ENCODE peak calls at places on chromosomes 11 and 22, in six cellular contexts. One of them, this sample, is unnamed.
A peak's percentile ranks its signal among the peaks of the same experiment; 100 is the strongest.

GRCh38 chr11:67113231-67113721 is 5.8 kb upstream of the KDM2A start:
- DNase-seq in prostate gland: no peak
- DNase-seq in gastrocnemius medialis: no peak
- DNase-seq in IMR-90: no peak
- DNase-seq in tibial nerve: no peak
- DNase-seq in spleen: no peak
- DNase-seq in this sample: no peak

GRCh38 chr22:36411589-36412258 is 24.0 kb upstream of the MYH9 start:
- DNase-seq in prostate gland: no peak
- DNase-seq in gastrocnemius medialis: no peak
- DNase-seq in IMR-90: no peak
- DNase-seq in tibial nerve: no peak
- DNase-seq in spleen: no peak
- DNase-seq in this sample: no peak

GRCh38 chr22:20107951-20108756 is 7.8 kb upstream of the RANBP1 start:
- DNase-seq in prostate gland: no peak
- DNase-seq in gastrocnemius medialis: no peak
- DNase-seq in IMR-90: no peak
- DNase-seq in tibial nerve: no peak
- DNase-seq in spleen: peak; percentile 73
- DNase-seq in this sample: no peak

GRCh38 chr11:120807414-120808150 is 216.3 kb upstream of the TBCEL start:
- DNase-seq in prostate gland: no peak
- DNase-seq in gastrocnemius medialis: no peak
- DNase-seq in IMR-90: peak; percentile 95
- DNase-seq in tibial nerve: no peak
- DNase-seq in spleen: no peak
- DNase-seq in this sample: no peak

GRCh38 chr22:17836977-17837742 is 62.9 kb upstream of the BID start:
- DNase-seq in prostate gland: peak; percentile 76
- DNase-seq in gastrocnemius medialis: no peak
- DNase-seq in IMR-90: no peak
- DNase-seq in tibial nerve: no peak
- DNase-seq in spleen: no peak
- DNase-seq in this sample: no peak

GRCh38 chr22:17281026-17281809 is 62.0 kb upstream of the ADA2 start:
- DNase-seq in prostate gland: no peak
- DNase-seq in gastrocnemius medialis: no peak
- DNase-seq in IMR-90: no peak
- DNase-seq in tibial nerve: no peak
- DNase-seq in spleen: peak; percentile 54
- DNase-seq in this sample: no peak

GRCh38 chr11:71336176-71336995 is 84.0 kb upstream of the SHANK2 start:
- DNase-seq in prostate gland: no peak
- DNase-seq in gastrocnemius medialis: no peak
- DNase-seq in IMR-90: no peak
- DNase-seq in tibial nerve: no peak
- DNase-seq in spleen: peak; percentile 46
- DNase-seq in this sample: no peak

GRCh38 chr11:107916671-107917241 is 11.5 kb upstream of the RAB39A start:
- DNase-seq in prostate gland: no peak
- DNase-seq in gastrocnemius medialis: no peak
- DNase-seq in IMR-90: no peak
- DNase-seq in tibial nerve: no peak
- DNase-seq in spleen: no peak
- DNase-seq in this sample: no peak

GRCh38 chr22:43826142-43827093 is 14.3 kb upstream of the EFCAB6 start:
- DNase-seq in prostate gland: no peak
- DNase-seq in gastrocnemius medialis: no peak
- DNase-seq in IMR-90: peak; percentile 81
- DNase-seq in tibial nerve: no peak
- DNase-seq in spleen: no peak
- DNase-seq in this sample: peak; percentile 50

GRCh38 chr22:47107431-47107830 is 345.0 kb downstream of the TBC1D22A start:
- DNase-seq in prostate gland: no peak
- DNase-seq in gastrocnemius medialis: no peak
- DNase-seq in IMR-90: peak; percentile 88
- DNase-seq in tibial nerve: no peak
- DNase-seq in spleen: no peak
- DNase-seq in this sample: no peak

GRCh38 chr11:46367244-46367915 is 14.1 kb upstream of the MDK start:
- DNase-seq in prostate gland: peak; percentile 50
- DNase-seq in gastrocnemius medialis: no peak
- DNase-seq in IMR-90: peak; percentile 59
- DNase-seq in tibial nerve: peak; percentile 67
- DNase-seq in spleen: peak; percentile 94
- DNase-seq in this sample: peak; percentile 77

GRCh38 chr11:106121570-106122320 is 44.3 kb downstream of the AASDHPPT start:
- DNase-seq in prostate gland: no peak
- DNase-seq in gastrocnemius medialis: no peak
- DNase-seq in IMR-90: no peak
- DNase-seq in tibial nerve: no peak
- DNase-seq in spleen: no peak
- DNase-seq in this sample: no peak

GRCh38 chr11:45182902-45183301 is 36.5 kb downstream of the PRDM11 start:
- DNase-seq in prostate gland: no peak
- DNase-seq in gastrocnemius medialis: no peak
- DNase-seq in IMR-90: peak; percentile 19
- DNase-seq in tibial nerve: no peak
- DNase-seq in spleen: no peak
- DNase-seq in this sample: peak; percentile 38

GRCh38 chr11:115134886-115135285 is 369.3 kb downstream of the CADM1 start:
- DNase-seq in prostate gland: no peak
- DNase-seq in gastrocnemius medialis: no peak
- DNase-seq in IMR-90: no peak
- DNase-seq in tibial nerve: no peak
- DNase-seq in spleen: no peak
- DNase-seq in this sample: no peak

GRCh38 chr11:67022961-67023956 is at the start of gene SYT12:
- DNase-seq in prostate gland: no peak
- DNase-seq in gastrocnemius medialis: no peak
- DNase-seq in IMR-90: no peak
- DNase-seq in tibial nerve: no peak
- DNase-seq in spleen: no peak
- DNase-seq in this sample: no peak

GRCh38 chr11:20221546-20221945 is 61.3 kb upstream of the DBX1 start:
- DNase-seq in prostate gland: no peak
- DNase-seq in gastrocnemius medialis: no peak
- DNase-seq in IMR-90: no peak
- DNase-seq in tibial nerve: no peak
- DNase-seq in spleen: no peak
- DNase-seq in this sample: no peak

GRCh38 chr11:9459573-9460321 is 1.1 kb upstream of the ZNF143 start:
- DNase-seq in prostate gland: peak; percentile 12
- DNase-seq in gastrocnemius medialis: no peak
- DNase-seq in IMR-90: peak; percentile 64
- DNase-seq in tibial nerve: peak; percentile 35
- DNase-seq in spleen: peak; percentile 75
- DNase-seq in this sample: peak; percentile 59

GRCh38 chr22:19605508-19606331 is 81.5 kb upstream of the CLDN5 start:
- DNase-seq in prostate gland: peak; percentile 88
- DNase-seq in gastrocnemius medialis: peak; percentile 78
- DNase-seq in IMR-90: no peak
- DNase-seq in tibial nerve: no peak
- DNase-seq in spleen: no peak
- DNase-seq in this sample: no peak

GRCh38 chr22:37184816-37185541 is 3.1 kb downstream of the C1QTNF6 start:
- DNase-seq in prostate gland: no peak
- DNase-seq in gastrocnemius medialis: no peak
- DNase-seq in IMR-90: no peak
- DNase-seq in tibial nerve: no peak
- DNase-seq in spleen: peak; percentile 66
- DNase-seq in this sample: no peak

GRCh38 chr11:74288911-74289310 is 22.5 kb downstream of the P4HA3 start:
- DNase-seq in prostate gland: no peak
- DNase-seq in gastrocnemius medialis: no peak
- DNase-seq in IMR-90: no peak
- DNase-seq in tibial nerve: no peak
- DNase-seq in spleen: no peak
- DNase-seq in this sample: no peak

GRCh38 chr11:17473071-17473744 is 3.4 kb downstream of the ABCC8 start:
- DNase-seq in prostate gland: no peak
- DNase-seq in gastrocnemius medialis: no peak
- DNase-seq in IMR-90: peak; percentile 7
- DNase-seq in tibial nerve: no peak
- DNase-seq in spleen: no peak
- DNase-seq in this sample: no peak

GRCh38 chr22:33886696-33887095 is 33.6 kb downstream of the LARGE1 start:
- DNase-seq in prostate gland: peak; percentile 56
- DNase-seq in gastrocnemius medialis: no peak
- DNase-seq in IMR-90: no peak
- DNase-seq in tibial nerve: no peak
- DNase-seq in spleen: peak; percentile 1
- DNase-seq in this sample: no peak

GRCh38 chr11:69635210-69635609 is 5.7 kb upstream of the CCND1 start:
- DNase-seq in prostate gland: no peak
- DNase-seq in gastrocnemius medialis: no peak
- DNase-seq in IMR-90: no peak
- DNase-seq in tibial nerve: no peak
- DNase-seq in spleen: no peak
- DNase-seq in this sample: no peak

GRCh38 chr11:78351193-78351592 is 66.4 kb downstream of the GAB2 start:
- DNase-seq in prostate gland: no peak
- DNase-seq in gastrocnemius medialis: no peak
- DNase-seq in IMR-90: no peak
- DNase-seq in tibial nerve: no peak
- DNase-seq in spleen: no peak
- DNase-seq in this sample: no peak

GRCh38 chr11:74453373-74453975 is 13.9 kb downstream of the KCNE3 start:
- DNase-seq in prostate gland: peak; percentile 58
- DNase-seq in gastrocnemius medialis: no peak
- DNase-seq in IMR-90: peak; percentile 63
- DNase-seq in tibial nerve: peak; percentile 64
- DNase-seq in spleen: peak; percentile 88
- DNase-seq in this sample: peak; percentile 80

GRCh38 chr22:28885939-28886338 is 2.6 kb downstream of the ZNRF3 start:
- DNase-seq in prostate gland: peak; percentile 65
- DNase-seq in gastrocnemius medialis: no peak
- DNase-seq in IMR-90: no peak
- DNase-seq in tibial nerve: no peak
- DNase-seq in spleen: peak; percentile 4
- DNase-seq in this sample: peak; percentile 32

GRCh38 chr22:35407352-35407751 is 7.4 kb downstream of the MCM5 start:
- DNase-seq in prostate gland: no peak
- DNase-seq in gastrocnemius medialis: no peak
- DNase-seq in IMR-90: no peak
- DNase-seq in tibial nerve: no peak
- DNase-seq in spleen: no peak
- DNase-seq in this sample: no peak

GRCh38 chr11:134380785-134381184 is 31.3 kb downstream of the B3GAT1 start:
- DNase-seq in prostate gland: no peak
- DNase-seq in gastrocnemius medialis: no peak
- DNase-seq in IMR-90: no peak
- DNase-seq in tibial nerve: no peak
- DNase-seq in spleen: no peak
- DNase-seq in this sample: no peak
- H3K36me3 ChIP-seq in prostate gland: no peaks in the 10 kb centered on the region
- H3K36me3 ChIP-seq in gastrocnemius medialis: no peaks in the 10 kb centered on the region
- H3K36me3 ChIP-seq in IMR-90: no peaks in the 10 kb centered on the region
- H3K36me3 ChIP-seq in tibial nerve: no peaks in the 10 kb centered on the region
- H3K36me3 ChIP-seq in spleen: no peaks in the 10 kb centered on the region
- H3K36me3 ChIP-seq in this sample: no peaks in the 10 kb centered on the region

DNA sequence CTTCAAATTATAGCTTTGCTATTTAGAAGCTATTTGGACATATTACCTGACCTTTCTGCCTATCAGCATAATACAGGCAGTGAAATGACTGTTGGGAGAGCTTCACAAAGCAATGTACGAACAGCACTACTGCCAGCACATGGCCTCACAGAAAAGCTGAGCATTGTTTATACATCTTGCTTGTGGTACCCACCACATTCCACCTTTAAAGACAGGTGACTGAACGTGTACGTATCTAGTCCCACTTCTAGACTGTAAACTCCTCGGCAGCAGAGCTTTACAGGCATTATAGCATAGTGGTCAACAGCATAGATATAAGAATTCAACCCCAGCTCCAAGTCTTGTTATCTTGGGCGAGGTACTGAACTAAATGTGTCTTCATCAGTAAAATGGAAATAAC is 1.6 kb downstream of the JOSD1 start:
- DNase-seq in prostate gland: no peak
- DNase-seq in gastrocnemius medialis: no peak
- DNase-seq in IMR-90: no peak
- DNase-seq in tibial nerve: no peak
- DNase-seq in spleen: no peak
- DNase-seq in this sample: no peak
- TF ChIP-seq POLR2A in prostate gland: no peak
- TF ChIP-seq POLR2A in gastrocnemius medialis: no peak
- TF ChIP-seq POLR2A in IMR-90: no peak
- TF ChIP-seq POLR2A in tibial nerve: no peak
- TF ChIP-seq POLR2A in spleen: no peak
- TF ChIP-seq POLR2A in this sample: no peak

GRCh38 chr22:26527574-26528465 is 15.5 kb upstream of the TFIP11 start:
- DNase-seq in prostate gland: no peak
- DNase-seq in gastrocnemius medialis: peak; percentile 86
- DNase-seq in IMR-90: no peak
- DNase-seq in tibial nerve: no peak
- DNase-seq in spleen: no peak
- DNase-seq in this sample: no peak

GRCh38 chr22:26526165-26526564 is 13.9 kb upstream of the TFIP11 start:
- DNase-seq in prostate gland: no peak
- DNase-seq in gastrocnemius medialis: no peak
- DNase-seq in IMR-90: no peak
- DNase-seq in tibial nerve: no peak
- DNase-seq in spleen: no peak
- DNase-seq in this sample: no peak

GRCh38 chr22:26524870-26525269 is 12.6 kb upstream of the TFIP11 start:
- DNase-seq in prostate gland: no peak
- DNase-seq in gastrocnemius medialis: no peak
- DNase-seq in IMR-90: no peak
- DNase-seq in tibial nerve: no peak
- DNase-seq in spleen: no peak
- DNase-seq in this sample: no peak

GRCh38 chr22:26527167-26527566 is 14.9 kb upstream of the TFIP11 start:
- DNase-seq in prostate gland: no peak
- DNase-seq in gastrocnemius medialis: no peak
- DNase-seq in IMR-90: no peak
- DNase-seq in tibial nerve: no peak
- DNase-seq in spleen: no peak
- DNase-seq in this sample: no peak

DNA sequence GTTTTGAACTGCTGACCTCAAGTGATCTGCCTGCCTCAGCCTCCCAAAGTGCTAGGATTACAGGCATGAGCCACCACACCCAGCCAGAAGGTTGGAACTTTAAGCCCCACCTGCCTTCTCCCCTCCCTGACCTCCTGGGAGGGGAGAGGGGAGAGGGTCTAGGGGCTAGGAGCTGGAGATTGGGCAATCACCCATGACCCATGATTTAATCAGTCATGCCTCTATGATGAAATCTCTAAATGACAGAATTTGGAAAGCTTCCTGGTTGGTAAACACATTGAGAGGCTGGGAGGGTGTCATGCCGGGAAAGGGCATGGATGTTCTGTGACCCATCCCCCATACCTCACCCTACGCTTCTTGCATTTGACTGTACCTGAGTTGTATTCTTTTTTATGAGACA is 17.1 kb upstream of the TFIP11 start:
- DNase-seq in prostate gland: no peak
- DNase-seq in gastrocnemius medialis: peak; percentile 65
- DNase-seq in IMR-90: no peak
- DNase-seq in tibial nerve: no peak
- DNase-seq in spleen: no peak
- DNase-seq in this sample: no peak
- H3K36me3 ChIP-seq in prostate gland: no peaks in the 10 kb centered on the region
- H3K36me3 ChIP-seq in gastrocnemius medialis: no peaks in the 10 kb centered on the region
- H3K36me3 ChIP-seq in IMR-90: peaks cover 19% of the 10 kb centered on the region
- H3K36me3 ChIP-seq in tibial nerve: no peaks in the 10 kb centered on the region
- H3K36me3 ChIP-seq in spleen: peaks cover 93% of the 10 kb centered on the region
- H3K36me3 ChIP-seq in this sample: no peaks in the 10 kb centered on the region

GRCh38 chr11:35151241-35151640 is 12.3 kb downstream of the CD44 start:
- DNase-seq in prostate gland: no peak
- DNase-seq in gastrocnemius medialis: no peak
- DNase-seq in IMR-90: no peak
- DNase-seq in tibial nerve: no peak
- DNase-seq in spleen: no peak
- DNase-seq in this sample: no peak
- TF ChIP-seq POLR2A in prostate gland: no peak
- TF ChIP-seq POLR2A in gastrocnemius medialis: no peak
- TF ChIP-seq POLR2A in IMR-90: no peak
- TF ChIP-seq POLR2A in tibial nerve: no peak
- TF ChIP-seq POLR2A in spleen: no peak
- TF ChIP-seq POLR2A in this sample: no peak